ENCODE peak calls at places on chromosome 3, in seven cellular contexts. One of them, this sample, is unnamed.

GRCh38 chr3:118472586-118472985 is 562.1 kb downstream of the IGSF11 start:
- DNase-seq in endothelial cell of umbilical vein: no peak
- DNase-seq in H9: no peak
- DNase-seq in fibroblast of lung: peak; percentile 52
- DNase-seq in hepatocyte: peak; percentile 10
- DNase-seq in HCT116: no peak
- DNase-seq in Karpas-422: no peak
- DNase-seq in this sample: no peak

GRCh38 chr3:58383904-58384303 is 49.7 kb downstream of the PDHB start:
- DNase-seq in endothelial cell of umbilical vein: no peak
- DNase-seq in H9: no peak
- DNase-seq in fibroblast of lung: peak; percentile 95
- DNase-seq in hepatocyte: peak; percentile 41
- DNase-seq in HCT116: peak; percentile 79
- DNase-seq in Karpas-422: no peak
- DNase-seq in this sample: peak; percentile 83

GRCh38 chr3:198028718-198029117 is 68.7 kb downstream of the LMLN start:
- DNase-seq in endothelial cell of umbilical vein: no peak
- DNase-seq in H9: no peak
- DNase-seq in fibroblast of lung: peak; percentile 88
- DNase-seq in hepatocyte: no peak
- DNase-seq in HCT116: no peak
- DNase-seq in Karpas-422: no peak
- DNase-seq in this sample: peak; percentile 46

GRCh38 chr3:129162729-129163579 is 2.1 kb upstream of the ISY1 start:
- DNase-seq in endothelial cell of umbilical vein: peak; percentile 30
- DNase-seq in H9: no peak
- DNase-seq in fibroblast of lung: peak; percentile 16
- DNase-seq in hepatocyte: no peak
- DNase-seq in HCT116: no peak
- DNase-seq in Karpas-422: peak; percentile 66
- DNase-seq in this sample: no peak

GRCh38 chr3:14331273-14331672 is 71.1 kb upstream of the SLC6A6 start:
- DNase-seq in endothelial cell of umbilical vein: no peak
- DNase-seq in H9: no peak
- DNase-seq in fibroblast of lung: no peak
- DNase-seq in hepatocyte: peak; percentile 67
- DNase-seq in HCT116: no peak
- DNase-seq in Karpas-422: no peak
- DNase-seq in this sample: no peak

GRCh38 chr3:167811071-167811470 is 75.5 kb downstream of the SERPINI1 start:
- DNase-seq in endothelial cell of umbilical vein: no peak
- DNase-seq in H9: no peak
- DNase-seq in fibroblast of lung: no peak
- DNase-seq in hepatocyte: no peak
- DNase-seq in HCT116: no peak
- DNase-seq in Karpas-422: no peak
- DNase-seq in this sample: no peak

GRCh38 chr3:127610105-127610504 is 11.9 kb downstream of the MCM2 start:
- DNase-seq in endothelial cell of umbilical vein: no peak
- DNase-seq in H9: no peak
- DNase-seq in fibroblast of lung: no peak
- DNase-seq in hepatocyte: no peak
- DNase-seq in HCT116: no peak
- DNase-seq in Karpas-422: no peak
- DNase-seq in this sample: peak; percentile 81

GRCh38 chr3:88141458-88142083 is 8.2 kb upstream of the C3orf38 start:
- DNase-seq in endothelial cell of umbilical vein: no peak
- DNase-seq in H9: no peak
- DNase-seq in fibroblast of lung: peak; percentile 62
- DNase-seq in hepatocyte: no peak
- DNase-seq in HCT116: no peak
- DNase-seq in Karpas-422: no peak
- DNase-seq in this sample: no peak

GRCh38 chr3:12479919-12480425 is 4.3 kb upstream of the TSEN2 start:
- DNase-seq in endothelial cell of umbilical vein: peak; percentile 44
- DNase-seq in H9: peak; percentile 65
- DNase-seq in fibroblast of lung: peak; percentile 71
- DNase-seq in hepatocyte: peak; percentile 71
- DNase-seq in HCT116: peak; percentile 48
- DNase-seq in Karpas-422: peak; percentile 80
- DNase-seq in this sample: peak; percentile 86

GRCh38 chr3:32815812-32816438 is 1.9 kb upstream of the TRIM71 start:
- DNase-seq in endothelial cell of umbilical vein: no peak
- DNase-seq in H9: no peak
- DNase-seq in fibroblast of lung: no peak
- DNase-seq in hepatocyte: peak; percentile 42
- DNase-seq in HCT116: no peak
- DNase-seq in Karpas-422: no peak
- DNase-seq in this sample: peak; percentile 80

GRCh38 chr3:5464684-5465083 is 277.2 kb downstream of the EDEM1 start:
- DNase-seq in endothelial cell of umbilical vein: no peak
- DNase-seq in H9: no peak
- DNase-seq in fibroblast of lung: no peak
- DNase-seq in hepatocyte: no peak
- DNase-seq in HCT116: no peak
- DNase-seq in Karpas-422: no peak
- DNase-seq in this sample: no peak

GRCh38 chr3:195030791-195031321 is 240.1 kb downstream of the XXYLT1 start:
- DNase-seq in endothelial cell of umbilical vein: peak; percentile 95
- DNase-seq in H9: no peak
- DNase-seq in fibroblast of lung: no peak
- DNase-seq in hepatocyte: peak; percentile 53
- DNase-seq in HCT116: no peak
- DNase-seq in Karpas-422: no peak
- DNase-seq in this sample: peak; percentile 38

GRCh38 chr3:169264711-169265110 is 398.8 kb downstream of the MECOM start:
- DNase-seq in endothelial cell of umbilical vein: peak; percentile 88
- DNase-seq in H9: no peak
- DNase-seq in fibroblast of lung: peak; percentile 56
- DNase-seq in hepatocyte: peak; percentile 51
- DNase-seq in HCT116: no peak
- DNase-seq in Karpas-422: no peak
- DNase-seq in this sample: peak; percentile 21

GRCh38 chr3:150035400-150035799 is 64.7 kb upstream of the PFN2 start:
- DNase-seq in endothelial cell of umbilical vein: no peak
- DNase-seq in H9: peak; percentile 38
- DNase-seq in fibroblast of lung: no peak
- DNase-seq in hepatocyte: no peak
- DNase-seq in HCT116: no peak
- DNase-seq in Karpas-422: no peak
- DNase-seq in this sample: no peak

GRCh38 chr3:13866406-13866965 is 13.4 kb downstream of the WNT7A start:
- DNase-seq in endothelial cell of umbilical vein: no peak
- DNase-seq in H9: no peak
- DNase-seq in fibroblast of lung: no peak
- DNase-seq in hepatocyte: no peak
- DNase-seq in HCT116: no peak
- DNase-seq in Karpas-422: no peak
- DNase-seq in this sample: no peak

GRCh38 chr3:13762931-13763330 is 116.9 kb downstream of the WNT7A start:
- DNase-seq in endothelial cell of umbilical vein: no peak
- DNase-seq in H9: no peak
- DNase-seq in fibroblast of lung: no peak
- DNase-seq in hepatocyte: no peak
- DNase-seq in HCT116: peak; percentile 4
- DNase-seq in Karpas-422: peak; percentile 46
- DNase-seq in this sample: no peak

GRCh38 chr3:81477740-81478139 is 283.7 kb downstream of the GBE1 start:
- DNase-seq in endothelial cell of umbilical vein: no peak
- DNase-seq in H9: no peak
- DNase-seq in fibroblast of lung: no peak
- DNase-seq in hepatocyte: no peak
- DNase-seq in HCT116: no peak
- DNase-seq in Karpas-422: no peak
- DNase-seq in this sample: no peak

GRCh38 chr3:126663257-126663656 is 8.3 kb upstream of the TXNRD3 start:
- DNase-seq in endothelial cell of umbilical vein: no peak
- DNase-seq in H9: no peak
- DNase-seq in fibroblast of lung: no peak
- DNase-seq in hepatocyte: no peak
- DNase-seq in HCT116: no peak
- DNase-seq in Karpas-422: no peak
- DNase-seq in this sample: no peak

GRCh38 chr3:16290827-16291196 is 25.8 kb downstream of the OXNAD1 start:
- DNase-seq in endothelial cell of umbilical vein: no peak
- DNase-seq in H9: no peak
- DNase-seq in fibroblast of lung: no peak
- DNase-seq in hepatocyte: no peak
- DNase-seq in HCT116: no peak
- DNase-seq in Karpas-422: no peak
- DNase-seq in this sample: no peak

GRCh38 chr3:171317133-171317532 is 143.1 kb downstream of the TNIK start:
- DNase-seq in endothelial cell of umbilical vein: peak; percentile 46
- DNase-seq in H9: no peak
- DNase-seq in fibroblast of lung: no peak
- DNase-seq in hepatocyte: no peak
- DNase-seq in HCT116: no peak
- DNase-seq in Karpas-422: no peak
- DNase-seq in this sample: no peak

GRCh38 chr3:171176244-171176925 is 149.9 kb upstream of the SLC2A2 start:
- DNase-seq in endothelial cell of umbilical vein: no peak
- DNase-seq in H9: no peak
- DNase-seq in fibroblast of lung: no peak
- DNase-seq in hepatocyte: no peak
- DNase-seq in HCT116: no peak
- DNase-seq in Karpas-422: no peak
- DNase-seq in this sample: no peak

GRCh38 chr3:188080091-188080490 is 73.9 kb upstream of the LPP start:
- DNase-seq in endothelial cell of umbilical vein: no peak
- DNase-seq in H9: no peak
- DNase-seq in fibroblast of lung: no peak
- DNase-seq in hepatocyte: no peak
- DNase-seq in HCT116: no peak
- DNase-seq in Karpas-422: no peak
- DNase-seq in this sample: no peak
- H4K20me1 ChIP-seq in endothelial cell of umbilical vein: no peaks in the 10 kb centered on the region
- H4K20me1 ChIP-seq in H9: no peaks in the 10 kb centered on the region
- H4K20me1 ChIP-seq in fibroblast of lung: no peaks in the 10 kb centered on the region
- H4K20me1 ChIP-seq in hepatocyte: no peaks in the 10 kb centered on the region
- H4K20me1 ChIP-seq in HCT116: no peaks in the 10 kb centered on the region
- H4K20me1 ChIP-seq in Karpas-422: no peaks in the 10 kb centered on the region
- H4K20me1 ChIP-seq in this sample: no peaks in the 10 kb centered on the region

DNA sequence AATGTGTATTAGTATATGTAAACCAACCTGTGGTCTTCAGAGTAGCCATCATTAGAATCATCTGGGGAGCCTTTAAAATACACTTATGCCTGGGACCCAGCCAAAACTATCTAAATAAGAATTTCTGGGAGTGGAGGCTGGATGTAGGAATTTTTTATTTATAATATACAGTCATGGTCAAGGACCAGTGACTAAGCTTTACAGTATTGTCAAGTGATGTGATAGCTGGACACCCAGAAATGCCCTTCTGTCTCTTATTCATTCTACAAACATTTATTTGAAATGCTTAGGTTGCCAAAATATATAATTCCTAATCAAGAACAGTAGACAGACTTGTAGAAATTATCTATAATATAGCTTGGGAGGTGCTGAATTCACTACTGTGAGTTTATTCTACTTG is 132.2 kb downstream of the MBNL1 start:
- DNase-seq in endothelial cell of umbilical vein: no peak
- DNase-seq in H9: no peak
- DNase-seq in fibroblast of lung: peak; percentile 57
- DNase-seq in hepatocyte: no peak
- DNase-seq in HCT116: no peak
- DNase-seq in Karpas-422: no peak
- DNase-seq in this sample: peak; percentile 62
- H4K20me1 ChIP-seq in endothelial cell of umbilical vein: peaks cover 22% of the 10 kb centered on the region
- H4K20me1 ChIP-seq in H9: no peaks in the 10 kb centered on the region
- H4K20me1 ChIP-seq in fibroblast of lung: no peaks in the 10 kb centered on the region
- H4K20me1 ChIP-seq in hepatocyte: peaks cover 11% of the 10 kb centered on the region
- H4K20me1 ChIP-seq in HCT116: peaks cover 9% of the 10 kb centered on the region
- H4K20me1 ChIP-seq in Karpas-422: no peaks in the 10 kb centered on the region
- H4K20me1 ChIP-seq in this sample: peaks cover 53% of the 10 kb centered on the region

GRCh38 chr3:44962606-44963393 is 13.2 kb downstream of the ZDHHC3 start:
- DNase-seq in endothelial cell of umbilical vein: no peak
- DNase-seq in H9: no peak
- DNase-seq in fibroblast of lung: peak; percentile 11
- DNase-seq in hepatocyte: no peak
- DNase-seq in HCT116: no peak
- DNase-seq in Karpas-422: no peak
- DNase-seq in this sample: no peak
- H4K20me1 ChIP-seq in endothelial cell of umbilical vein: no peaks in the 10 kb centered on the region
- H4K20me1 ChIP-seq in H9: no peaks in the 10 kb centered on the region
- H4K20me1 ChIP-seq in fibroblast of lung: no peaks in the 10 kb centered on the region
- H4K20me1 ChIP-seq in hepatocyte: peaks cover 5% of the 10 kb centered on the region
- H4K20me1 ChIP-seq in HCT116: no peaks in the 10 kb centered on the region
- H4K20me1 ChIP-seq in Karpas-422: no peaks in the 10 kb centered on the region
- H4K20me1 ChIP-seq in this sample: peaks cover 54% of the 10 kb centered on the region

DNA sequence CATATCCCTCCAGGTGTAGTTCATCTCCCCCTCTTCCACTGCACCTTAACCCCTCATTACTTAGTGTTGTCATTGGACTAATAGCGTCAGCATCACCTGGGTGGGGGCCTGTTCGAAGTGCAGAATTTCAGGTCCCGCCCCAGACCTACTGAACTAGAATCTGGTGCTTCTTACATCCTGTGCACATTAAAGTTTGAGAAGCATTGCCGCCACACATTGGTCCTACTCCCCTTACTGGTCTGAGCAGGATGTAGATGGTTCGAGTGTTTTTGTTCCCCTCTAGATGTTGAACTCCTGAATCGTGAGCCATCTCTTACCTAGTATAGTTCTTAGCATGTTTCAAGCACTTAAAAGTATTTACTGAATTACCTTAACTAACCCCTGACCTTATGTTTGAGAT is 13.2 kb downstream of the KLHL18 start:
- DNase-seq in endothelial cell of umbilical vein: no peak
- DNase-seq in H9: no peak
- DNase-seq in fibroblast of lung: no peak
- DNase-seq in hepatocyte: no peak
- DNase-seq in HCT116: no peak
- DNase-seq in Karpas-422: no peak
- DNase-seq in this sample: no peak
- H4K20me1 ChIP-seq in endothelial cell of umbilical vein: no peaks in the 10 kb centered on the region
- H4K20me1 ChIP-seq in H9: no peaks in the 10 kb centered on the region
- H4K20me1 ChIP-seq in fibroblast of lung: no peaks in the 10 kb centered on the region
- H4K20me1 ChIP-seq in hepatocyte: no peaks in the 10 kb centered on the region
- H4K20me1 ChIP-seq in HCT116: no peaks in the 10 kb centered on the region
- H4K20me1 ChIP-seq in Karpas-422: no peaks in the 10 kb centered on the region
- H4K20me1 ChIP-seq in this sample: peaks cover 20% of the 10 kb centered on the region

GRCh38 chr3:10299175-10299574 is 6.4 kb upstream of the GHRL start:
- DNase-seq in endothelial cell of umbilical vein: no peak
- DNase-seq in H9: no peak
- DNase-seq in fibroblast of lung: no peak
- DNase-seq in hepatocyte: no peak
- DNase-seq in HCT116: no peak
- DNase-seq in Karpas-422: no peak
- DNase-seq in this sample: no peak
- H4K20me1 ChIP-seq in endothelial cell of umbilical vein: no peaks in the 10 kb centered on the region
- H4K20me1 ChIP-seq in H9: no peaks in the 10 kb centered on the region
- H4K20me1 ChIP-seq in fibroblast of lung: no peaks in the 10 kb centered on the region
- H4K20me1 ChIP-seq in hepatocyte: no peaks in the 10 kb centered on the region
- H4K20me1 ChIP-seq in HCT116: no peaks in the 10 kb centered on the region
- H4K20me1 ChIP-seq in Karpas-422: no peaks in the 10 kb centered on the region
- H4K20me1 ChIP-seq in this sample: peaks cover 15% of the 10 kb centered on the region

This sample was measured in osteoblast.